ENCODE peak calls at places on chromosomes 16 and 17, in nine cellular contexts. One of them, this sample, is unnamed.

GRCh38 chr16:12637002-12637401 is 166.7 kb downstream of the CPPED1 start:
- DNase-seq in activated naive CD8-positive, alpha-beta T cell treated with anti-CD3 and anti-CD28 coated beads, Interleukin-2, amount 50 U/mL, for 24 hours: no peak
- DNase-seq in IMR-90: no peak
- DNase-seq in mesendoderm: peak
- DNase-seq in EH: peak
- DNase-seq in hepatic stellate cell: no peak
- DNase-seq in T-helper 1 cell: no peak
- DNase-seq in fibroblast of the conjunctiva: no peak
- DNase-seq in hippocampal formation: no peak
- DNase-seq in this sample: no peak

GRCh38 chr16:73711441-73712080 is 585.1 kb upstream of the PSMD7 start:
- DNase-seq in activated naive CD8-positive, alpha-beta T cell treated with anti-CD3 and anti-CD28 coated beads, Interleukin-2, amount 50 U/mL, for 24 hours: no peak
- DNase-seq in IMR-90: no peak
- DNase-seq in mesendoderm: peak
- DNase-seq in EH: no peak
- DNase-seq in hepatic stellate cell: no peak
- DNase-seq in T-helper 1 cell: no peak
- DNase-seq in fibroblast of the conjunctiva: no peak
- DNase-seq in hippocampal formation: no peak
- DNase-seq in this sample: no peak

GRCh38 chr16:73390936-73391335 is 343.0 kb upstream of the ZFHX3 start:
- DNase-seq in activated naive CD8-positive, alpha-beta T cell treated with anti-CD3 and anti-CD28 coated beads, Interleukin-2, amount 50 U/mL, for 24 hours: no peak
- DNase-seq in IMR-90: peak
- DNase-seq in mesendoderm: no peak
- DNase-seq in EH: peak
- DNase-seq in hepatic stellate cell: no peak
- DNase-seq in T-helper 1 cell: no peak
- DNase-seq in fibroblast of the conjunctiva: no peak
- DNase-seq in hippocampal formation: no peak
- DNase-seq in this sample: no peak

GRCh38 chr17:31487648-31488263 is 96.3 kb downstream of the RAB11FIP4 start:
- DNase-seq in activated naive CD8-positive, alpha-beta T cell treated with anti-CD3 and anti-CD28 coated beads, Interleukin-2, amount 50 U/mL, for 24 hours: peak
- DNase-seq in IMR-90: peak
- DNase-seq in mesendoderm: peak
- DNase-seq in EH: peak
- DNase-seq in hepatic stellate cell: peak
- DNase-seq in T-helper 1 cell: peak
- DNase-seq in fibroblast of the conjunctiva: no peak
- DNase-seq in hippocampal formation: peak
- DNase-seq in this sample: peak

GRCh38 chr17:82949361-82949760 is 109.5 kb upstream of the ZNF750 start:
- DNase-seq in activated naive CD8-positive, alpha-beta T cell treated with anti-CD3 and anti-CD28 coated beads, Interleukin-2, amount 50 U/mL, for 24 hours: no peak
- DNase-seq in IMR-90: no peak
- DNase-seq in mesendoderm: no peak
- DNase-seq in EH: no peak
- DNase-seq in hepatic stellate cell: no peak
- DNase-seq in T-helper 1 cell: no peak
- DNase-seq in fibroblast of the conjunctiva: no peak
- DNase-seq in hippocampal formation: no peak
- DNase-seq in this sample: no peak

GRCh38 chr16:13316008-13316407 is 414.6 kb downstream of the SHISA9 start:
- DNase-seq in activated naive CD8-positive, alpha-beta T cell treated with anti-CD3 and anti-CD28 coated beads, Interleukin-2, amount 50 U/mL, for 24 hours: no peak
- DNase-seq in IMR-90: no peak
- DNase-seq in mesendoderm: no peak
- DNase-seq in EH: no peak
- DNase-seq in hepatic stellate cell: no peak
- DNase-seq in T-helper 1 cell: no peak
- DNase-seq in fibroblast of the conjunctiva: no peak
- DNase-seq in hippocampal formation: no peak
- DNase-seq in this sample: no peak

GRCh38 chr16:11964761-11965539 is at the start of gene TNFRSF17:
- DNase-seq in activated naive CD8-positive, alpha-beta T cell treated with anti-CD3 and anti-CD28 coated beads, Interleukin-2, amount 50 U/mL, for 24 hours: no peak
- DNase-seq in IMR-90: peak
- DNase-seq in mesendoderm: no peak
- DNase-seq in EH: peak
- DNase-seq in hepatic stellate cell: no peak
- DNase-seq in T-helper 1 cell: no peak
- DNase-seq in fibroblast of the conjunctiva: no peak
- DNase-seq in hippocampal formation: no peak
- DNase-seq in this sample: no peak

GRCh38 chr16:23359092-23359760 is 57.1 kb downstream of the SCNN1B start:
- DNase-seq in activated naive CD8-positive, alpha-beta T cell treated with anti-CD3 and anti-CD28 coated beads, Interleukin-2, amount 50 U/mL, for 24 hours: no peak
- DNase-seq in IMR-90: peak
- DNase-seq in mesendoderm: no peak
- DNase-seq in EH: no peak
- DNase-seq in hepatic stellate cell: no peak
- DNase-seq in T-helper 1 cell: no peak
- DNase-seq in fibroblast of the conjunctiva: no peak
- DNase-seq in hippocampal formation: no peak
- DNase-seq in this sample: no peak

GRCh38 chr16:66617010-66617434 is 12.5 kb downstream of the CMTM3 start:
- DNase-seq in activated naive CD8-positive, alpha-beta T cell treated with anti-CD3 and anti-CD28 coated beads, Interleukin-2, amount 50 U/mL, for 24 hours: no peak
- DNase-seq in IMR-90: peak
- DNase-seq in mesendoderm: peak
- DNase-seq in EH: no peak
- DNase-seq in hepatic stellate cell: no peak
- DNase-seq in T-helper 1 cell: no peak
- DNase-seq in fibroblast of the conjunctiva: no peak
- DNase-seq in hippocampal formation: no peak
- DNase-seq in this sample: no peak

GRCh38 chr17:31674305-31674704 is 184.7 kb downstream of the COPRS start:
- DNase-seq in activated naive CD8-positive, alpha-beta T cell treated with anti-CD3 and anti-CD28 coated beads, Interleukin-2, amount 50 U/mL, for 24 hours: no peak
- DNase-seq in IMR-90: peak
- DNase-seq in mesendoderm: no peak
- DNase-seq in EH: peak
- DNase-seq in hepatic stellate cell: peak
- DNase-seq in T-helper 1 cell: no peak
- DNase-seq in fibroblast of the conjunctiva: peak
- DNase-seq in hippocampal formation: no peak
- DNase-seq in this sample: no peak

GRCh38 chr16:85733839-85734170 is 17.1 kb downstream of the C16orf74 start:
- DNase-seq in activated naive CD8-positive, alpha-beta T cell treated with anti-CD3 and anti-CD28 coated beads, Interleukin-2, amount 50 U/mL, for 24 hours: no peak
- DNase-seq in IMR-90: no peak
- DNase-seq in mesendoderm: peak
- DNase-seq in EH: peak
- DNase-seq in hepatic stellate cell: peak
- DNase-seq in T-helper 1 cell: no peak
- DNase-seq in fibroblast of the conjunctiva: no peak
- DNase-seq in hippocampal formation: no peak
- DNase-seq in this sample: no peak

GRCh38 chr16:78230832-78231231 is 131.4 kb downstream of the WWOX start:
- DNase-seq in activated naive CD8-positive, alpha-beta T cell treated with anti-CD3 and anti-CD28 coated beads, Interleukin-2, amount 50 U/mL, for 24 hours: no peak
- DNase-seq in IMR-90: peak
- DNase-seq in mesendoderm: no peak
- DNase-seq in EH: no peak
- DNase-seq in hepatic stellate cell: no peak
- DNase-seq in T-helper 1 cell: no peak
- DNase-seq in fibroblast of the conjunctiva: no peak
- DNase-seq in hippocampal formation: no peak
- DNase-seq in this sample: no peak

GRCh38 chr16:1537763-1538289 is 4.4 kb downstream of the TMEM204 start:
- DNase-seq in activated naive CD8-positive, alpha-beta T cell treated with anti-CD3 and anti-CD28 coated beads, Interleukin-2, amount 50 U/mL, for 24 hours: peak
- DNase-seq in IMR-90: no peak
- DNase-seq in mesendoderm: no peak
- DNase-seq in EH: no peak
- DNase-seq in hepatic stellate cell: no peak
- DNase-seq in T-helper 1 cell: no peak
- DNase-seq in fibroblast of the conjunctiva: no peak
- DNase-seq in hippocampal formation: no peak
- DNase-seq in this sample: no peak

GRCh38 chr16:49876716-49877129 is 20.8 kb upstream of the ZNF423 start:
- DNase-seq in activated naive CD8-positive, alpha-beta T cell treated with anti-CD3 and anti-CD28 coated beads, Interleukin-2, amount 50 U/mL, for 24 hours: peak
- DNase-seq in IMR-90: no peak
- DNase-seq in mesendoderm: peak
- DNase-seq in EH: peak
- DNase-seq in hepatic stellate cell: peak
- DNase-seq in T-helper 1 cell: no peak
- DNase-seq in fibroblast of the conjunctiva: peak
- DNase-seq in hippocampal formation: no peak
- DNase-seq in this sample: peak

GRCh38 chr16:73057369-73058210 is 9.7 kb upstream of the ZFHX3 start:
- DNase-seq in activated naive CD8-positive, alpha-beta T cell treated with anti-CD3 and anti-CD28 coated beads, Interleukin-2, amount 50 U/mL, for 24 hours: no peak
- DNase-seq in IMR-90: no peak
- DNase-seq in mesendoderm: no peak
- DNase-seq in EH: peak
- DNase-seq in hepatic stellate cell: no peak
- DNase-seq in T-helper 1 cell: no peak
- DNase-seq in fibroblast of the conjunctiva: no peak
- DNase-seq in hippocampal formation: no peak
- DNase-seq in this sample: no peak

GRCh38 chr16:89410794-89411309 is 79.5 kb downstream of the ANKRD11 start:
- DNase-seq in activated naive CD8-positive, alpha-beta T cell treated with anti-CD3 and anti-CD28 coated beads, Interleukin-2, amount 50 U/mL, for 24 hours: no peak
- DNase-seq in IMR-90: peak
- DNase-seq in mesendoderm: no peak
- DNase-seq in EH: peak
- DNase-seq in hepatic stellate cell: peak
- DNase-seq in T-helper 1 cell: no peak
- DNase-seq in fibroblast of the conjunctiva: peak
- DNase-seq in hippocampal formation: peak
- DNase-seq in this sample: peak

GRCh38 chr17:21302711-21303425 is 18.4 kb downstream of the MAP2K3 start:
- DNase-seq in activated naive CD8-positive, alpha-beta T cell treated with anti-CD3 and anti-CD28 coated beads, Interleukin-2, amount 50 U/mL, for 24 hours: no peak
- DNase-seq in IMR-90: no peak
- DNase-seq in mesendoderm: no peak
- DNase-seq in EH: no peak
- DNase-seq in hepatic stellate cell: no peak
- DNase-seq in T-helper 1 cell: no peak
- DNase-seq in fibroblast of the conjunctiva: no peak
- DNase-seq in hippocampal formation: no peak
- DNase-seq in this sample: no peak

GRCh38 chr17:58813712-58814111 is 58.1 kb downstream of the PPM1E start:
- DNase-seq in activated naive CD8-positive, alpha-beta T cell treated with anti-CD3 and anti-CD28 coated beads, Interleukin-2, amount 50 U/mL, for 24 hours: no peak
- DNase-seq in IMR-90: no peak
- DNase-seq in mesendoderm: no peak
- DNase-seq in EH: no peak
- DNase-seq in hepatic stellate cell: no peak
- DNase-seq in T-helper 1 cell: no peak
- DNase-seq in fibroblast of the conjunctiva: no peak
- DNase-seq in hippocampal formation: no peak
- DNase-seq in this sample: no peak

GRCh38 chr16:83308414-83308813 is 499.4 kb upstream of the HSBP1 start:
- DNase-seq in activated naive CD8-positive, alpha-beta T cell treated with anti-CD3 and anti-CD28 coated beads, Interleukin-2, amount 50 U/mL, for 24 hours: no peak
- DNase-seq in IMR-90: peak
- DNase-seq in mesendoderm: no peak
- DNase-seq in EH: no peak
- DNase-seq in hepatic stellate cell: no peak
- DNase-seq in T-helper 1 cell: no peak
- DNase-seq in fibroblast of the conjunctiva: no peak
- DNase-seq in hippocampal formation: no peak
- DNase-seq in this sample: no peak

GRCh38 chr16:53154513-53154912 is 99.7 kb downstream of the CHD9 start:
- DNase-seq in activated naive CD8-positive, alpha-beta T cell treated with anti-CD3 and anti-CD28 coated beads, Interleukin-2, amount 50 U/mL, for 24 hours: no peak
- DNase-seq in IMR-90: no peak
- DNase-seq in mesendoderm: no peak
- DNase-seq in EH: no peak
- DNase-seq in hepatic stellate cell: no peak
- DNase-seq in T-helper 1 cell: no peak
- DNase-seq in fibroblast of the conjunctiva: no peak
- DNase-seq in hippocampal formation: no peak
- DNase-seq in this sample: no peak

GRCh38 chr16:27867122-27868110 is 196.1 kb downstream of the GSG1L start:
- DNase-seq in activated naive CD8-positive, alpha-beta T cell treated with anti-CD3 and anti-CD28 coated beads, Interleukin-2, amount 50 U/mL, for 24 hours: peak
- DNase-seq in IMR-90: peak
- DNase-seq in mesendoderm: peak
- DNase-seq in EH: peak
- DNase-seq in hepatic stellate cell: peak
- DNase-seq in T-helper 1 cell: peak
- DNase-seq in fibroblast of the conjunctiva: peak
- DNase-seq in hippocampal formation: peak
- DNase-seq in this sample: no peak

GRCh38 chr17:28959471-28959871 is 8.2 kb upstream of the PHF12 start:
- DNase-seq in activated naive CD8-positive, alpha-beta T cell treated with anti-CD3 and anti-CD28 coated beads, Interleukin-2, amount 50 U/mL, for 24 hours: no peak
- DNase-seq in IMR-90: no peak
- DNase-seq in mesendoderm: no peak
- DNase-seq in EH: no peak
- DNase-seq in hepatic stellate cell: no peak
- DNase-seq in T-helper 1 cell: no peak
- DNase-seq in fibroblast of the conjunctiva: no peak
- DNase-seq in hippocampal formation: no peak
- DNase-seq in this sample: no peak

GRCh38 chr17:2975469-2975958 is 87.9 kb downstream of the OR1D5 start:
- DNase-seq in activated naive CD8-positive, alpha-beta T cell treated with anti-CD3 and anti-CD28 coated beads, Interleukin-2, amount 50 U/mL, for 24 hours: no peak
- DNase-seq in IMR-90: no peak
- DNase-seq in mesendoderm: peak
- DNase-seq in EH: peak
- DNase-seq in hepatic stellate cell: peak
- DNase-seq in T-helper 1 cell: no peak
- DNase-seq in fibroblast of the conjunctiva: no peak
- DNase-seq in hippocampal formation: no peak
- DNase-seq in this sample: no peak

GRCh38 chr16:72848759-72849664 is 198.9 kb downstream of the ZFHX3 start:
- DNase-seq in activated naive CD8-positive, alpha-beta T cell treated with anti-CD3 and anti-CD28 coated beads, Interleukin-2, amount 50 U/mL, for 24 hours: no peak
- DNase-seq in IMR-90: peak
- DNase-seq in mesendoderm: no peak
- DNase-seq in EH: peak
- DNase-seq in hepatic stellate cell: peak
- DNase-seq in T-helper 1 cell: no peak
- DNase-seq in fibroblast of the conjunctiva: peak
- DNase-seq in hippocampal formation: peak
- DNase-seq in this sample: peak

GRCh38 chr16:30416047-30416603 is 8.7 kb downstream of the ZNF771 start:
- DNase-seq in activated naive CD8-positive, alpha-beta T cell treated with anti-CD3 and anti-CD28 coated beads, Interleukin-2, amount 50 U/mL, for 24 hours: no peak
- DNase-seq in IMR-90: no peak
- DNase-seq in mesendoderm: peak
- DNase-seq in EH: no peak
- DNase-seq in hepatic stellate cell: no peak
- DNase-seq in T-helper 1 cell: no peak
- DNase-seq in fibroblast of the conjunctiva: no peak
- DNase-seq in hippocampal formation: no peak
- DNase-seq in this sample: no peak

GRCh38 chr16:81553080-81553813 is 108.6 kb downstream of the CMIP start:
- DNase-seq in activated naive CD8-positive, alpha-beta T cell treated with anti-CD3 and anti-CD28 coated beads, Interleukin-2, amount 50 U/mL, for 24 hours: no peak
- DNase-seq in IMR-90: peak
- DNase-seq in mesendoderm: no peak
- DNase-seq in EH: peak
- DNase-seq in hepatic stellate cell: peak
- DNase-seq in T-helper 1 cell: no peak
- DNase-seq in fibroblast of the conjunctiva: no peak
- DNase-seq in hippocampal formation: no peak
- DNase-seq in this sample: no peak

GRCh38 chr17:28327031-28327607 is 8.1 kb downstream of the TMEM97 start:
- DNase-seq in activated naive CD8-positive, alpha-beta T cell treated with anti-CD3 and anti-CD28 coated beads, Interleukin-2, amount 50 U/mL, for 24 hours: no peak
- DNase-seq in IMR-90: peak
- DNase-seq in mesendoderm: no peak
- DNase-seq in EH: no peak
- DNase-seq in hepatic stellate cell: no peak
- DNase-seq in T-helper 1 cell: no peak
- DNase-seq in fibroblast of the conjunctiva: no peak
- DNase-seq in hippocampal formation: no peak
- DNase-seq in this sample: peak

GRCh38 chr17:41989702-41990419 is 23.3 kb downstream of the CNP start:
- DNase-seq in activated naive CD8-positive, alpha-beta T cell treated with anti-CD3 and anti-CD28 coated beads, Interleukin-2, amount 50 U/mL, for 24 hours: no peak
- DNase-seq in IMR-90: no peak
- DNase-seq in mesendoderm: no peak
- DNase-seq in EH: no peak
- DNase-seq in hepatic stellate cell: no peak
- DNase-seq in T-helper 1 cell: no peak
- DNase-seq in fibroblast of the conjunctiva: no peak
- DNase-seq in hippocampal formation: no peak
- DNase-seq in this sample: no peak

GRCh38 chr17:37062036-37062435 is 113.3 kb downstream of the AATF start:
- DNase-seq in activated naive CD8-positive, alpha-beta T cell treated with anti-CD3 and anti-CD28 coated beads, Interleukin-2, amount 50 U/mL, for 24 hours: no peak
- DNase-seq in IMR-90: no peak
- DNase-seq in mesendoderm: no peak
- DNase-seq in EH: no peak
- DNase-seq in hepatic stellate cell: no peak
- DNase-seq in T-helper 1 cell: no peak
- DNase-seq in fibroblast of the conjunctiva: no peak
- DNase-seq in hippocampal formation: no peak
- DNase-seq in this sample: no peak

GRCh38 chr17:8843344-8843743 is 24.1 kb downstream of the PIK3R6 start:
- DNase-seq in activated naive CD8-positive, alpha-beta T cell treated with anti-CD3 and anti-CD28 coated beads, Interleukin-2, amount 50 U/mL, for 24 hours: no peak
- DNase-seq in IMR-90: no peak
- DNase-seq in mesendoderm: no peak
- DNase-seq in EH: no peak
- DNase-seq in hepatic stellate cell: no peak
- DNase-seq in T-helper 1 cell: no peak
- DNase-seq in fibroblast of the conjunctiva: no peak
- DNase-seq in hippocampal formation: no peak
- DNase-seq in this sample: no peak

GRCh38 chr17:78185981-78186688 is 717 bp downstream of the TK1 start:
- DNase-seq in activated naive CD8-positive, alpha-beta T cell treated with anti-CD3 and anti-CD28 coated beads, Interleukin-2, amount 50 U/mL, for 24 hours: peak
- DNase-seq in IMR-90: no peak
- DNase-seq in mesendoderm: peak
- DNase-seq in EH: peak
- DNase-seq in hepatic stellate cell: no peak
- DNase-seq in T-helper 1 cell: no peak
- DNase-seq in fibroblast of the conjunctiva: no peak
- DNase-seq in hippocampal formation: no peak
- DNase-seq in this sample: no peak

This sample was measured in right atrium auricular region.